ENCODE peak calls at places on chromosomes 6 and 20, in eight cellular contexts. L is GOT3; Z is mammary epithelial cell; W is activated CD4-positive, alpha-beta T cell treated with anti-CD3 and anti-CD28 coated beads for 48 hours; K is NCI-H1048; J is SJSA1; O is MM.1S; D is RWPE2. R is an unnamed sample.
A peak's percentile ranks its signal among the peaks of the same experiment; 100 is the strongest.

GRCh38 chr6:35360349-35361138 is 18.2 kb downstream of the PPARD start:
- DNase-seq in O (no peak), L (no peak), J (no peak), K (no peak), D (no peak), Z (peak; percentile 70), W (no peak), R (no peak)

GRCh38 chr6:125200986-125201385 is 47.4 kb downstream of the TPD52L1 start:
- DNase-seq in Z (no peak), W (no peak), L (no peak), O (no peak), D (no peak), K (no peak), J (no peak), R (no peak)

GRCh38 chr6:161138545-161139303 is 135.1 kb downstream of the AGPAT4 start:
- DNase-seq in K (no peak), D (no peak), J (no peak), L (no peak), O (no peak), Z (no peak), W (no peak), R (no peak)

GRCh38 chr6:111874030-111874425 is 776 bp upstream of the FYN start:
- DNase-seq in L (no peak), Z (no peak), D (no peak), J (no peak), W (peak; percentile 83), K (no peak), O (no peak), R (no peak)

GRCh38 chr20:39376788-39377187 is 414.6 kb downstream of the DHX35 start:
- DNase-seq in W (no peak), D (no peak), Z (no peak), L (no peak), K (no peak), O (no peak), J (no peak), R (no peak)

GRCh38 chr6:26175033-26175427 is 87.8 kb downstream of the HFE start:
- DNase-seq in W (no peak), J (peak; percentile 16), D (no peak), K (no peak), O (no peak), Z (no peak), L (no peak), R (no peak)

GRCh38 chr6:87336367-87336766 is 7.3 kb upstream of the GJB7 start:
- DNase-seq in J (no peak), L (no peak), K (no peak), O (no peak), Z (no peak), D (no peak), W (no peak), R (no peak)

GRCh38 chr6:109445382-109445781 is 4.9 kb downstream of the SMPD2 start:
- DNase-seq in L (no peak), W (no peak), K (no peak), D (no peak), J (no peak), Z (no peak), O (no peak), R (no peak)

GRCh38 chr20:19992996-19993908 is 23.9 kb upstream of the NAA20 start:
- DNase-seq in Z (peak; percentile 95), K (no peak), D (peak; percentile 96), L (peak; percentile 17), J (peak; percentile 98), W (no peak), O (no peak), R (no peak)

GRCh38 chr6:4125933-4126864 is 9.2 kb downstream of the ECI2 start:
- DNase-seq in J (peak; percentile 78), K (no peak), L (no peak), O (no peak), Z (peak; percentile 77), D (no peak), W (no peak), R (no peak)

GRCh38 chr6:90156861-90157260 is 139.8 kb downstream of the BACH2 start:
- DNase-seq in L (no peak), D (no peak), Z (peak; percentile 80), J (no peak), W (peak; percentile 54), K (no peak), O (no peak), R (no peak)

GRCh38 chr6:5199203-5200101 is 61.3 kb downstream of the LYRM4 start:
- DNase-seq in D (no peak), Z (no peak), W (peak; percentile 21), L (no peak), O (no peak), J (no peak), K (no peak), R (no peak)

GRCh38 chr20:44738779-44739477 is 6.7 kb upstream of the KCNK15 start:
- DNase-seq in O (peak; percentile 77), W (peak; percentile 66), D (no peak), Z (peak; percentile 73), K (no peak), J (no peak), L (no peak), R (peak; percentile 67)

GRCh38 chr20:48626226-48626937 is 201.4 kb downstream of the PREX1 start:
- DNase-seq in D (peak; percentile 76), L (no peak), O (no peak), W (no peak), Z (no peak), K (no peak), J (no peak), R (no peak)

GRCh38 chr20:36298795-36299339 is 7.3 kb upstream of the DLGAP4 start:
- DNase-seq in W (no peak), K (no peak), Z (no peak), L (no peak), D (peak; percentile 69), J (no peak), O (no peak), R (no peak)

GRCh38 chr6:24935753-24936152 is at the start of gene RIPOR2:
- DNase-seq in J (no peak), W (peak; percentile 77), K (no peak), L (no peak), O (no peak), D (no peak), Z (no peak), R (no peak)

R was measured in GDM1.